ENCODE peak calls at places on chromosomes 11 and 22, in ten cellular contexts. Z, W, B, E, T, J, V, F, O and H are unnamed samples.

GRCh38 chr11:8390851-8391612 is 127.4 kb upstream of the LMO1 start:
- DNase-seq in Z (no peak), W (no peak), B (no peak), E (no peak), T (no peak), J (no peak), V (no peak), F (no peak), O (no peak), H (no peak)

GRCh38 chr22:48429621-48430020 is 1398.1 kb downstream of the BRD1 start:
- DNase-seq in Z (no peak), W (no peak), B (no peak), E (no peak), T (no peak), J (no peak), V (no peak), F (no peak), O (no peak), H (no peak)

GRCh38 chr11:79333381-79333780 is 107.4 kb downstream of the TENM4 start:
- DNase-seq in Z (no peak), W (no peak), B (no peak), E (no peak), T (no peak), J (no peak), V (no peak), F (no peak), O (no peak), H (no peak)

GRCh38 chr11:63212742-63213141 is 30.7 kb downstream of the SLC22A25 start:
- DNase-seq in Z (no peak), W (no peak), B (no peak), E (peak; percentile 16), T (peak; percentile 57), J (no peak), V (peak; percentile 33), F (peak; percentile 22), O (no peak), H (no peak)

GRCh38 chr11:35030716-35031213 is 108.2 kb upstream of the CD44 start:
- DNase-seq in Z (peak; percentile 97), W (no peak), B (no peak), E (peak; percentile 98), T (no peak), J (peak; percentile 98), V (peak; percentile 77), F (peak; percentile 95), O (no peak), H (peak; percentile 23)

GRCh38 chr11:68028802-68029475 is 1.5 kb upstream of the NDUFS8 start:
- DNase-seq in Z (peak; percentile 52), W (no peak), B (no peak), E (no peak), T (no peak), J (peak; percentile 65), V (no peak), F (no peak), O (no peak), H (no peak)

GRCh38 chr11:115135936-115136335 is 368.3 kb downstream of the CADM1 start:
- DNase-seq in Z (no peak), W (no peak), B (no peak), E (no peak), T (no peak), J (no peak), V (no peak), F (no peak), O (no peak), H (no peak)

GRCh38 chr11:31799036-31799793 is 11.9 kb downstream of the PAX6 start:
- DNase-seq in Z (no peak), W (no peak), B (no peak), E (no peak), T (peak; percentile 61), J (no peak), V (peak; percentile 28), F (no peak), O (no peak), H (no peak)

GRCh38 chr11:69888671-69889076 is 69.5 kb upstream of the FGF3 start:
- DNase-seq in Z (peak; percentile 35), W (peak; percentile 86), B (peak; percentile 97), E (peak; percentile 28), T (peak; percentile 82), J (peak; percentile 38), V (peak; percentile 82), F (peak; percentile 45), O (peak; percentile 38), H (peak; percentile 55)